ENCODE peak calls at places on chromosomes 12 and 14, in four cellular contexts. N, S, M and T are unnamed samples.

GRCh38 chr14:80567905-80568512 is 356.7 kb upstream of the DIO2 start:
- DNase-seq in N (no peak), S (no peak), M (no peak), T (no peak)

GRCh38 chr12:7837366-7837765 is 35.3 kb downstream of the SLC2A14 start:
- DNase-seq in N (no peak), S (no peak), M (no peak), T (no peak)

GRCh38 chr14:102020058-102020971 is 55.9 kb downstream of the DYNC1H1 start:
- DNase-seq in N (peak; percentile 38), S (no peak), M (no peak), T (no peak)

GRCh38 chr12:113875681-113876080 is 90.4 kb downstream of the RBM19 start:
- DNase-seq in N (no peak), S (no peak), M (no peak), T (no peak)

GRCh38 chr14:51593397-51593796 is 58.3 kb upstream of the FRMD6 start:
- DNase-seq in N (no peak), S (no peak), M (no peak), T (no peak)

GRCh38 chr14:75979071-75979571 is 2.7 kb downstream of the TGFB3 start:
- DNase-seq in N (no peak), S (peak; percentile 72), M (peak; percentile 53), T (no peak)

GRCh38 chr12:131860472-131861260 is 32.5 kb downstream of the MMP17 start:
- DNase-seq in N (peak; percentile 78), S (peak; percentile 68), M (no peak), T (peak; percentile 50)

GRCh38 chr12:121872546-121873223 is 14.0 kb upstream of the HPD start:
- DNase-seq in N (peak; percentile 91), S (no peak), M (no peak), T (peak; percentile 61)

GRCh38 chr12:115223322-115223721 is 539.3 kb upstream of the TBX3 start:
- DNase-seq in N (no peak), S (no peak), M (no peak), T (no peak)

GRCh38 chr12:111268738-111269572 is 99.9 kb downstream of the PHETA1 start:
- DNase-seq in N (no peak), S (peak; percentile 65), M (peak; percentile 22), T (no peak)

GRCh38 chr14:54623279-54624004 is 56.5 kb downstream of the SAMD4A start:
- DNase-seq in N (no peak), S (no peak), M (no peak), T (no peak)

GRCh38 chr14:21095430-21096205 is 2.8 kb downstream of the ZNF219 start:
- DNase-seq in N (no peak), S (no peak), M (no peak), T (no peak)

GRCh38 chr12:119938049-119938667 is 50.9 kb upstream of the BICDL1 start:
- DNase-seq in N (peak; percentile 12), S (peak; percentile 78), M (peak; percentile 70), T (peak; percentile 76)

GRCh38 chr14:100785626-100786025 is 40.3 kb upstream of the MEG3 start:
- DNase-seq in N (no peak), S (no peak), M (no peak), T (no peak)

GRCh38 chr12:63930971-63931370 is 86.5 kb downstream of the SRGAP1 start:
- DNase-seq in N (no peak), S (no peak), M (no peak), T (no peak)

GRCh38 chr14:65206448-65207096 is 104.3 kb upstream of the MAX start:
- DNase-seq in N (no peak), S (no peak), M (no peak), T (no peak)

GRCh38 chr12:6167327-6168280 is 32.6 kb upstream of the CD9 start:
- DNase-seq in N (peak; percentile 56), S (no peak), M (no peak), T (no peak)

GRCh38 chr14:95507174-95507573 is 9.3 kb downstream of the SYNE3 start:
- DNase-seq in N (peak; percentile 82), S (no peak), M (no peak), T (no peak)

GRCh38 chr14:59585891-59586554 is 9.4 kb upstream of the CCDC175 start:
- DNase-seq in N (no peak), S (no peak), M (no peak), T (no peak)

GRCh38 chr14:105449276-105450122 is 25.1 kb upstream of the CRIP2 start:
- DNase-seq in N (no peak), S (no peak), M (no peak), T (no peak)

GRCh38 chr12:6116481-6117021 is 7.9 kb downstream of the VWF start:
- DNase-seq in N (no peak), S (no peak), M (no peak), T (no peak)

GRCh38 chr12:68479261-68479581 is 131.5 kb upstream of the RAP1B start:
- DNase-seq in N (peak; percentile 89), S (no peak), M (no peak), T (no peak)

GRCh38 chr14:100619382-100620305 is 32.4 kb upstream of the BEGAIN start:
- DNase-seq in N (no peak), S (peak; percentile 5), M (no peak), T (no peak)

GRCh38 chr12:58313091-58313855 is 371.9 kb downstream of the ATP23 start:
- DNase-seq in N (no peak), S (no peak), M (no peak), T (no peak)

DNA sequence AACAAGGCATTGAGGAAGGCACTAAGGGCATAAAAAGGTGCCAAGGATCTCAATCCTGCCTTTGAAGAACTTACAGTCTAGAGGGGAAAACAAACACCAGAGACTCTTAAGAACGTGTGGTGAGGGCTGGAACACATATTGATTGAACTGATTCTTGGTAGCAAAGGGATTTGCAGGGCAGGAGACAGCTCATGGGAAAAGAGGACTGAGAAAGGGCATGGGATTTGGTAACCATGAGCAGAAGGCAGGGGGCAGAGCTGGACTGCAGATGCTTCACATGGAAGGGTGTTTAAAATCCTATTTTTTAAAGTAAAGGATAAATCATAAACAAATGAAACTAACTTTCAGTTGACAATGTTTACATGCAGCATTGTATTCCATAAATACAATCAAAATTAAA is 203.1 kb downstream of the ITPR2 start:
- DNase-seq in N (no peak), S (no peak), M (no peak), T (no peak)
- TF ChIP-seq CTCF in N (peak; percentile 46), S (no peak), M (no peak), T (no peak)

GRCh38 chr14:99272669-99273024 is 650 bp upstream of the BCL11B start:
- DNase-seq in N (no peak), S (no peak), M (no peak), T (no peak)

GRCh38 chr14:99274346-99275221 is 2.6 kb upstream of the BCL11B start:
- DNase-seq in N (peak; percentile 15), S (peak; percentile 93), M (peak; percentile 75), T (peak; percentile 81)

GRCh38 chr14:99271951-99272668 is at the start of gene BCL11B:
- DNase-seq in N (peak; percentile 19), S (peak; percentile 78), M (peak; percentile 65), T (peak; percentile 81)

GRCh38 chr14:99273724-99274345 is 1.8 kb upstream of the BCL11B start:
- DNase-seq in N (no peak), S (peak; percentile 50), M (no peak), T (no peak)

DNA sequence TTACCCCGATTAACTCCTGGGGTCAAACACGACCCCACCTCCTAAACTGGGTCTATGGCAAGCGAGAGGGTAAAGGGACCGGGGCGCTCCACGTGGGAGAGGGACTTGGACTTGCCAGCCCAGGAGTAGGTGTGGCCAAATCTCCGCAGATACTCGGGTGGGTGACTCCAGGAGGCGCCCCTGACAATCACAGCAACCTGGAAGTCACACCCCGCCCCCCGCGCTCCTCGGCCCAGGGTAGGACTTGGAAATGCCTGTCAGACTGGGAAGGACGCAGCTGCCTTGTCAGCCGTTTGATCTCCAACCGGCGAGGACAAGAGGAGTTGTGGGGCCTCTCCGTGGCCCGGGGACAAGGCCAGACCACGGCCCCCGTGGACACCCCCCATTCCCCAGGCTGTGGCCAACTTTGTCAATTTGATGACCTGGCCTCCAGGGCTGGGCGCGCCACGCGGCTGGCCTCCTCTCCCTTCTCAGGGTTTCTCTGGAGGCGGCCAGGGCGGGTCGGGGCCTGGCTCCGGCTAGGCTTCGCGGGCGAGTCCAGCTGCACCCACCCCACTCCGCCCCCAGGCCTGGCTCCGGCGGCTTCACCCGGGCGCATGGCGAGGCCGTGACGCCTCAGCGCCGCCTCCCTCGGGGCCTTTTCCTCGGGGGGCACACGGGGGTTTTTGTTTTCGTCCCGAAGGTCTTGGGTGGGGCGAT is 1.2 kb upstream of the BCL11B start:
- DNase-seq in N (no peak), S (peak; percentile 75), M (peak; percentile 50), T (peak; percentile 64)
- TF ChIP-seq CTCF in N (no peak), S (no peak), M (no peak), T (no peak)

GRCh38 chr12:14362347-14362746 is 3.1 kb upstream of the ATF7IP start:
- DNase-seq in N (no peak), S (no peak), M (no peak), T (no peak)

GRCh38 chr12:14364583-14365271 is 755 bp upstream of the ATF7IP start:
- DNase-seq in N (no peak), S (no peak), M (no peak), T (no peak)

GRCh38 chr12:14366211-14366762 is 805 bp downstream of the ATF7IP start:
- DNase-seq in N (peak; percentile 10), S (no peak), M (no peak), T (no peak)

GRCh38 chr12:14367097-14367661 is 1.7 kb downstream of the ATF7IP start:
- DNase-seq in N (no peak), S (no peak), M (no peak), T (no peak)

DNA sequence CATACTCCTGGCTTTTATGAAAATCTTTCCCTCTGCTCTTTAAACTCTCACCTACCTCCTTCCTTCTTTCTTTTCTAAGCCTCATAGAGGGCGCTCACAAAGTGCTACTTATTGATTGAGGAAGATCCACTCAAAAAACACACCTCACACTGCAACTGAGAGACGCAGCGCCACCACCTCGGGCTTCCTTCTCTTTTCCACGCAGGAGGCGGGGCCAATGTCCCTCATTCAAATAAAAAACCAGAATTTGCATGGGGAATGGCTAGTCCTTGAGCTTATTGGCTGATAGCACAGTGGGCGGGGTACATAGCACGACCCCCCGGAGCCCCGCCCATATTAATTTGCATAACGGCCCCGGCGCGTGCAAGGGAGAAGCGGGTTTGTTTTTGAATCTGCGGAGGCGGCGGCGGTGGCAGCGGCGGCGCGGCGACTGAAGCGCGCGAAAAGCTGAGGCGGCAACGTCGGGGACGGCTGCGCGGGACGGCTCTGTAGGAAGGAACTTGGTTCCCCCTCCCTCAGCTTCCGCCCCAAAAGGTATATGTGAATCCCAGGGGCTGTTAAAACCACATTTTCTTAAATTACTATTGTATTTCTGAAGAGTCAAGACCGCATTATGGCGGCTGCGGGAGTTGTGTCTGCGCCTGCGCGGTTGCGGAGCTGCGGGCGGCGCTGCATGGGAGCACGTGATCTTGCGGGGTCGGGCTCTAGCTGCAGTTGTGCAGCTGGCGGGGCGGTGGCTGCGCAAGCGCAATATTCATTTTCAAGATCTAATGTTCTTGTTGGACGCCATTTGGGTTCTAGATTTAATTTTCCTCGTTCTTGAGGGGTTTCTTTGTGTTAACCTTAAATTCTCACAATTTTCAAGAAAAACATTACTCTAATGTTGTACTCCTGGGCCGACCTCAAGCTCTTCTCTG is at the start of gene ATF7IP:
- DNase-seq in N (peak; percentile 93), S (peak; percentile 95), M (peak; percentile 93), T (peak; percentile 87)
- TF ChIP-seq CTCF in N (peak; percentile 35), S (no peak), M (no peak), T (no peak)

GRCh38 chr14:93186461-93186860 is 1.3 kb downstream of the LYSET start:
- DNase-seq in N (no peak), S (no peak), M (no peak), T (no peak)

GRCh38 chr14:93183596-93184317 is 940 bp downstream of the MOAP1 start:
- DNase-seq in N (no peak), S (no peak), M (no peak), T (no peak)

GRCh38 chr14:93185333-93185688 is 194 bp downstream of the LYSET start:
- DNase-seq in N (no peak), S (no peak), M (no peak), T (no peak)

GRCh38 chr14:93186961-93187360 is 1.8 kb downstream of the LYSET start:
- DNase-seq in N (no peak), S (no peak), M (no peak), T (no peak)

GRCh38 chr14:93184391-93185332 is at the start of the genes LYSET and MOAP1:
- DNase-seq in N (peak; percentile 44), S (peak; percentile 89), M (peak; percentile 90), T (peak; percentile 77)
- TF ChIP-seq CTCF in N (no peak), S (no peak), M (peak; percentile 18), T (no peak)